ENCODE peak calls at places on chromosomes 5 and 9, in four cellular contexts. E is dermis microvascular lymphatic vessel endothelial cell; G is stimulated activated CD4-positive, alpha-beta T cell treated with anti-CD3 and anti-CD28 coated beads, Interleukin-12 subunit alpha, Interleukin-12 subunit beta, amount 100 ng/mL, for 4 hours; A is colonic mucosa. H is an unnamed sample.

GRCh38 chr9:108813951-108814601 is 41.7 kb downstream of the ACTL7B start:
- DNase-seq in E (no peak), G (no peak), A (no peak), H (no peak)

GRCh38 chr5:982377-983237 is 26.0 kb upstream of the NKD2 start:
- DNase-seq in E (no peak), G (no peak), A (no peak), H (no peak)

GRCh38 chr9:100084734-100085133 is 14.1 kb downstream of the ERP44 start:
- DNase-seq in E (no peak), G (no peak), A (no peak), H (no peak)

GRCh38 chr5:18761801-18762200 is 1127.5 kb downstream of the TAF11L14 start:
- DNase-seq in E (no peak), G (no peak), A (no peak), H (no peak)

GRCh38 chr5:88734191-88734640 is 148.8 kb downstream of the MEF2C start:
- DNase-seq in E (no peak), G (no peak), A (no peak), H (no peak)

GRCh38 chr5:172172912-172173591 is 15.0 kb downstream of the STK10 start:
- DNase-seq in E (no peak), G (no peak), A (no peak), H (no peak)

GRCh38 chr9:125961037-125961436 is 213.9 kb downstream of the PBX3 start:
- DNase-seq in E (no peak), G (no peak), A (no peak), H (no peak)

GRCh38 chr9:32490601-32491000 is 35.4 kb downstream of the RIGI start:
- DNase-seq in E (no peak), G (no peak), A (no peak), H (no peak)

GRCh38 chr9:132507670-132508469 is 74.5 kb upstream of the BARHL1 start:
- DNase-seq in E (peak), G (peak), A (peak), H (peak)

GRCh38 chr5:109105631-109106267 is 304.0 kb downstream of the PJA2 start:
- DNase-seq in E (peak), G (no peak), A (no peak), H (no peak)

GRCh38 chr5:131379723-131380122 is 115.9 kb downstream of the CDC42SE2 start:
- DNase-seq in E (peak), G (peak), A (no peak), H (peak)

GRCh38 chr5:122366501-122366900 is 54.5 kb downstream of the SNCAIP start:
- DNase-seq in E (no peak), G (no peak), A (no peak), H (no peak)

GRCh38 chr5:124365491-124365890 is 380.9 kb downstream of the ZNF608 start:
- DNase-seq in E (no peak), G (no peak), A (no peak), H (no peak)

GRCh38 chr5:95113489-95113888 is 171.4 kb downstream of the MCTP1 start:
- DNase-seq in E (no peak), G (no peak), A (no peak), H (no peak)

GRCh38 chr9:109311731-109312130 is 9.1 kb downstream of the EPB41L4B start:
- DNase-seq in E (no peak), G (no peak), A (no peak), H (no peak)

GRCh38 chr5:170917113-170917512 is 55.3 kb downstream of the RANBP17 start:
- DNase-seq in E (no peak), G (no peak), A (no peak), H (no peak)

GRCh38 chr5:56663523-56663922 is 151.8 kb upstream of the MAP3K1 start:
- DNase-seq in E (no peak), G (no peak), A (no peak), H (no peak)

GRCh38 chr5:61613679-61614078 is 281.6 kb downstream of the ZSWIM6 start:
- DNase-seq in E (no peak), G (no peak), A (no peak), H (no peak)

GRCh38 chr9:123599781-123600180 is 243.8 kb downstream of the CRB2 start:
- DNase-seq in E (no peak), G (no peak), A (no peak), H (no peak)

GRCh38 chr5:97534166-97534565 is 351.1 kb upstream of the RIOK2 start:
- DNase-seq in E (peak), G (no peak), A (peak), H (no peak)

GRCh38 chr9:97900738-97901565 is 21.3 kb downstream of the TRMO start:
- DNase-seq in E (no peak), G (no peak), A (no peak), H (no peak)

GRCh38 chr5:112018846-112019245 is 261.9 kb upstream of the NREP start:
- DNase-seq in E (no peak), G (no peak), A (no peak), H (no peak)

GRCh38 chr5:115272297-115272958 is 9.8 kb upstream of the PGGT1B start:
- DNase-seq in E (no peak), G (no peak), A (no peak), H (no peak)

GRCh38 chr5:176413709-176414191 is 2.6 kb downstream of the CLTB start:
- DNase-seq in E (no peak), G (no peak), A (no peak), H (no peak)

GRCh38 chr5:73818357-73818756 is 192.4 kb downstream of the ARHGEF28 start:
- DNase-seq in E (no peak), G (no peak), A (no peak), H (no peak)

GRCh38 chr9:126690431-126691051 is 76.8 kb downstream of the LMX1B start:
- DNase-seq in E (no peak), G (peak), A (peak), H (peak)

GRCh38 chr9:79939819-79940218 is 368.1 kb downstream of the TLE4 start:
- DNase-seq in E (no peak), G (no peak), A (no peak), H (no peak)

GRCh38 chr5:6708814-6709213 is 4.4 kb upstream of the TENT4A start:
- DNase-seq in E (no peak), G (no peak), A (peak), H (no peak)

GRCh38 chr5:34415559-34416198 is 240.4 kb upstream of the RAI14 start:
- DNase-seq in E (no peak), G (no peak), A (no peak), H (peak)

GRCh38 chr5:36079200-36079761 is 12.6 kb upstream of the UGT3A2 start:
- DNase-seq in E (peak), G (no peak), A (peak), H (no peak)

H was measured in stimulated activated naive CD8-positive, alpha-beta T cell treated with anti-CD3 and anti-CD28 coated beads, Interleukin-15, amount 100 ng/mL, for 72 hours.